ENCODE peak calls at places on chromosomes 6 and 20, in four cellular contexts. L, W, I and S are unnamed samples.

GRCh38 chr20:63023071-63023835 is 16.5 kb upstream of the BHLHE23 start:
- DNase-seq in I (no peak), L (no peak), W (no peak), S (no peak)

GRCh38 chr6:139647816-139648215 is 273.4 kb upstream of the CITED2 start:
- DNase-seq in I (no peak), L (no peak), W (no peak), S (no peak)

GRCh38 chr6:31007694-31008093 is 2.6 kb upstream of the MUC22 start:
- DNase-seq in I (no peak), W (peak; percentile 15), L (no peak), S (no peak)

GRCh38 chr6:32432050-32432450 is 7.6 kb upstream of the HLA-DRA start:
- DNase-seq in I (peak; percentile 67), L (no peak), W (peak; percentile 51), S (no peak)

GRCh38 chr6:25360611-25361010 is 81.4 kb downstream of the CARMIL1 start:
- DNase-seq in I (no peak), L (no peak), W (no peak), S (no peak)

GRCh38 chr20:48680650-48681049 is 147.1 kb downstream of the PREX1 start:
- DNase-seq in L (no peak), I (no peak), W (no peak), S (no peak)

GRCh38 chr6:170206931-170207431 is 83.9 kb downstream of the DLL1 start:
- DNase-seq in W (no peak), L (no peak), I (no peak), S (no peak)

GRCh38 chr20:50187403-50188051 is 3.1 kb upstream of the CEBPB start:
- DNase-seq in I (peak; percentile 36), L (no peak), W (no peak), S (no peak)

GRCh38 chr20:36941403-36941835 is 10.1 kb downstream of the SAMHD1 start:
- DNase-seq in L (no peak), W (peak; percentile 49), I (no peak), S (no peak)

GRCh38 chr6:11111769-11112437 is 378 bp upstream of the ERVFRD-1 start:
- DNase-seq in L (no peak), I (peak; percentile 93), W (peak; percentile 43), S (no peak)

GRCh38 chr20:36043447-36043846 is 75.1 kb downstream of the CNBD2 start:
- DNase-seq in I (no peak), L (no peak), W (peak; percentile 23), S (no peak)

GRCh38 chr6:156865019-156865629 is 87.9 kb downstream of the ARID1B start:
- DNase-seq in W (no peak), I (no peak), L (no peak), S (no peak)

GRCh38 chr6:127971945-127972391 is 71.1 kb upstream of the THEMIS start:
- DNase-seq in I (peak; percentile 14), W (peak; percentile 46), L (no peak), S (no peak)

GRCh38 chr6:32635526-32636123 is 1.6 kb upstream of the HLA-DQA1 start:
- DNase-seq in W (no peak), I (no peak), L (no peak), S (no peak)

GRCh38 chr6:163180874-163181541 is 233.5 kb upstream of the QKI start:
- DNase-seq in W (peak; percentile 71), L (no peak), I (peak; percentile 66), S (no peak)

GRCh38 chr20:18645196-18645745 is 57.4 kb downstream of the DTD1 start:
- DNase-seq in L (no peak), I (no peak), W (no peak), S (no peak)

GRCh38 chr20:64111841-64112641 is 4.7 kb upstream of the NPBWR2 start:
- DNase-seq in L (no peak), I (peak; percentile 37), W (no peak), S (no peak)

GRCh38 chr20:56200456-56200855 is 48.1 kb upstream of the MC3R start:
- DNase-seq in W (no peak), L (no peak), I (peak; percentile 20), S (no peak)

GRCh38 chr6:82333781-82334180 is 29.8 kb upstream of the TPBG start:
- DNase-seq in I (no peak), W (no peak), L (peak; percentile 16), S (no peak)

GRCh38 chr6:78607188-78607587 is 260.2 kb upstream of the IRAK1BP1 start:
- DNase-seq in I (no peak), W (peak; percentile 41), L (no peak), S (no peak)